ENCODE peak calls at places on chromosomes 7 and 10, in six cellular contexts. U is IMR-90; I is neural progenitor cell; Y is colonic mucosa; M is CD8-positive, alpha-beta memory T cell; X is left lung. O is an unnamed sample.

GRCh38 chr7:76282344-76283253 is 19.9 kb upstream of the HSPB1 start:
- DNase-seq in M (no peak), Y (no peak), U (no peak), I (peak; percentile 77), X (peak; percentile 80), O (no peak)

GRCh38 chr10:47113907-47114500 is 186.0 kb upstream of the GDF10 start:
- DNase-seq in U (no peak), I (no peak), M (no peak), X (no peak), Y (no peak), O (no peak)

GRCh38 chr10:49257159-49257558 is 41.8 kb upstream of the C10orf71 start:
- DNase-seq in I (no peak), Y (no peak), U (no peak), X (no peak), M (no peak), O (no peak)

GRCh38 chr10:43262043-43262901 is 4.6 kb downstream of the RASGEF1A start:
- DNase-seq in U (no peak), Y (peak; percentile 16), X (peak; percentile 54), I (peak; percentile 93), M (peak; percentile 1), O (no peak)

GRCh38 chr10:101780187-101780817 is 2.9 kb downstream of the NPM3 start:
- DNase-seq in Y (no peak), M (no peak), I (peak; percentile 27), U (no peak), X (no peak), O (no peak)

GRCh38 chr7:25002826-25003225 is 22.8 kb upstream of the OSBPL3 start:
- DNase-seq in X (no peak), Y (no peak), I (no peak), U (peak; percentile 50), M (no peak), O (no peak)

GRCh38 chr10:114908896-114909295 is 29.1 kb upstream of the TRUB1 start:
- DNase-seq in Y (no peak), X (no peak), M (no peak), I (no peak), U (no peak), O (no peak)

GRCh38 chr10:20105931-20106330 is 289.7 kb downstream of the PLXDC2 start:
- DNase-seq in M (no peak), U (peak; percentile 80), I (no peak), Y (no peak), X (no peak), O (no peak)

GRCh38 chr10:7787150-7787856 is 490 bp downstream of the KIN start:
- DNase-seq in X (peak; percentile 86), M (no peak), Y (no peak), U (peak; percentile 24), I (no peak), O (no peak)

GRCh38 chr7:142896741-142897379 is 11.3 kb upstream of the TRPV6 start:
- DNase-seq in I (no peak), U (no peak), Y (no peak), M (no peak), X (no peak), O (no peak)

GRCh38 chr7:33185786-33186185 is 56.4 kb downstream of the BBS9 start:
- DNase-seq in M (no peak), X (no peak), Y (no peak), I (peak; percentile 56), U (peak; percentile 68), O (no peak)

GRCh38 chr7:151844080-151844827 is 32.7 kb downstream of the PRKAG2 start:
- DNase-seq in I (no peak), M (no peak), U (peak; percentile 77), Y (no peak), X (peak; percentile 42), O (peak; percentile 46)

GRCh38 chr7:130732980-130733865 is 784 bp downstream of the KLF14 start:
- DNase-seq in M (no peak), X (peak; percentile 90), U (peak; percentile 1), I (peak; percentile 70), Y (peak; percentile 43), O (peak; percentile 61)

GRCh38 chr10:28734940-28735759 is 57.8 kb downstream of the BAMBI start:
- DNase-seq in U (peak; percentile 96), I (no peak), X (no peak), Y (no peak), M (no peak), O (peak; percentile 54)

GRCh38 chr7:116180302-116180701 is 30.0 kb upstream of the TES start:
- DNase-seq in M (no peak), Y (no peak), I (peak; percentile 61), U (peak; percentile 68), X (no peak), O (no peak)

GRCh38 chr7:51180092-51180491 is 136.5 kb downstream of the COBL start:
- DNase-seq in U (no peak), Y (no peak), I (no peak), M (no peak), X (no peak), O (no peak)

GRCh38 chr10:92110039-92110794 is 180.7 kb downstream of the CPEB3 start:
- DNase-seq in Y (no peak), I (no peak), U (peak; percentile 73), M (no peak), X (no peak), O (no peak)

GRCh38 chr7:56092789-56093531 is at the start of gene PHKG1:
- DNase-seq in I (no peak), M (no peak), X (peak; percentile 83), Y (peak; percentile 61), U (peak; percentile 81), O (no peak)

GRCh38 chr7:36109013-36109627 is 43.9 kb upstream of the EEPD1 start:
- DNase-seq in X (no peak), I (no peak), M (no peak), Y (no peak), U (no peak), O (no peak)

GRCh38 chr7:151964951-151965350 is 8.7 kb downstream of the GALNTL5 start:
- DNase-seq in M (no peak), Y (no peak), X (no peak), I (no peak), U (no peak), O (no peak)

GRCh38 chr10:84012831-84013458 is 126.4 kb upstream of the GHITM start:
- DNase-seq in X (no peak), Y (no peak), M (no peak), I (no peak), U (no peak), O (no peak)

GRCh38 chr7:1725199-1725701 is 55.2 kb downstream of the ELFN1 start:
- DNase-seq in M (no peak), X (peak; percentile 72), Y (no peak), U (no peak), I (peak; percentile 38), O (no peak)

GRCh38 chr7:15556706-15557105 is 5.1 kb downstream of the AGMO start:
- DNase-seq in U (no peak), M (no peak), X (no peak), I (no peak), Y (no peak), O (no peak)

DNA sequence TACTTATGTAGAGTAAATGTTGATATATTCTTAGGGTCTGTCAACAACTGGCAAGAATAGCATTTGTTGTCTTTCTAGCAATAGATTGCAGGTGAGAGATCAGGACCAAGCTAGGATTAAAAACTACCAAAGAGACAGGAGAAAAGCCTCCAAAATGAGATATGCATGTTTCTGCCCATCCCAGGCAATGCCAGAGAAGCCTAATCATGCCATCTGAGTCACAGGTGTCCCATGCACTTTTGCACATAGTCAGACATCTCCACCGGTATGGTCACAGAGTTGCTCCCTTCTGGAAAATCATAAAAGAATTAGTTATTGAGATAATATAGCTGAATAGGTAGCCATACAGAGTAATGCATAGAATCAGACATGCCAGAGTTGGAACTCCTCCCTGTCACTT is 50.6 kb downstream of the PDK4 start:
- DNase-seq in Y (no peak), U (no peak), X (no peak), M (no peak), I (no peak), O (no peak)
- H3K4me3 ChIP-seq in Y (no peak overlapping the region), U (no peak overlapping the region), X (no peak overlapping the region), M (no peak overlapping the region), I (no peak overlapping the region), O (no peak overlapping the region)

GRCh38 chr10:112296908-112297331 is 13.7 kb downstream of the TECTB start:
- DNase-seq in M (no peak), Y (no peak), I (no peak), X (no peak), U (no peak), O (no peak)
- H3K27ac ChIP-seq in M (no peak overlapping the region), Y (no peak overlapping the region), I (no peak overlapping the region), X (no peak overlapping the region), U (no peak overlapping the region), O (no peak overlapping the region)

GRCh38 chr7:26859720-26860119 is 4.7 kb downstream of the SKAP2 start:
- DNase-seq in U (no peak), Y (no peak), I (no peak), X (no peak), M (no peak), O (no peak)
- H3K27me3 ChIP-seq in U (no peaks in the 10 kb centered on the region), Y (no peaks in the 10 kb centered on the region), I (peaks cover 96% of the 10 kb centered on the region), X (peaks cover 16% of the 10 kb centered on the region), M (peaks cover 4% of the 10 kb centered on the region), O (no peaks in the 10 kb centered on the region)

DNA sequence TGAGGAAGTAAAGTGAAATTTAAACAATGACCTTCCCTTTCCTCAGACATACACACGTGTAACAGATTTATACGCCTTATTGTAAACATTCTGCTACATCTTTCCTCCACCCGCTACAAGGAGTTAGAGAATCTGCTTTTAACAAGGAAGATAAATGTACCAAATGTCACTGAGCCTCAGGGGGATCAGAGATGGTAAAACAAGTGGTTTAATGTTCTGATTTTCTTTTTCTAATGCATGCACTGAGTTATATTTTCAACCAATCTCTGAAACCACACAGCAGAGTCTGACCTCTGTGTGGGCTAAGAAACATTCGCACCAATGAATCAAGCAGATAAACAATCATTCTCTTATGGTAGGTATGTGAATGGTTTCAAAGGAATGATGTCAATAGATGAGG is 599.5 kb downstream of the ARL4A start:
- DNase-seq in M (no peak), Y (no peak), I (no peak), U (no peak), X (no peak), O (no peak)
- H3K4me3 ChIP-seq in M (no peak overlapping the region), Y (no peak overlapping the region), I (no peak overlapping the region), U (no peak overlapping the region), X (no peak overlapping the region), O (no peak overlapping the region)

O was measured in RWPE2.